ENCODE peak calls at places on chromosome 2, in four cellular contexts. L is GM12878, E is hepatocyte, Y is osteoblast. V is an unnamed sample.

GRCh38 chr2:68925298-68925885 is 27.3 kb downstream of the GKN2 start:
- DNase-seq in Y (peak), L (peak), E (peak), V (no peak)

GRCh38 chr2:120952318-120952717 is 216.7 kb downstream of the GLI2 start:
- DNase-seq in E (no peak), L (no peak), Y (peak), V (no peak)

GRCh38 chr2:235493775-235494715 is at the start of gene AGAP1:
- DNase-seq in E (peak), L (no peak), Y (peak), V (peak)

GRCh38 chr2:232876071-232876977 is 6.3 kb downstream of the SNORC start:
- DNase-seq in L (no peak), Y (peak), E (peak), V (no peak)

GRCh38 chr2:155815851-155816250 is 516.7 kb downstream of the NR4A2 start:
- DNase-seq in L (peak), Y (no peak), E (peak), V (no peak)

GRCh38 chr2:136118819-136119716 is 1.1 kb upstream of the CXCR4 start:
- DNase-seq in Y (peak), L (no peak), E (peak), V (no peak)

GRCh38 chr2:98710709-98711108 is 20.2 kb downstream of the MGAT4A start:
- DNase-seq in Y (no peak), L (no peak), E (no peak), V (no peak)

GRCh38 chr2:108937367-108938017 is 51.5 kb downstream of the EDAR start:
- DNase-seq in Y (peak), L (no peak), E (no peak), V (no peak)

GRCh38 chr2:241803387-241804325 is 5.3 kb upstream of the NEU4 start:
- DNase-seq in E (peak), L (no peak), Y (peak), V (no peak)

GRCh38 chr2:96806468-96807126 is 9.5 kb upstream of the CNNM3 start:
- DNase-seq in E (no peak), L (peak), Y (no peak), V (no peak)

GRCh38 chr2:215960825-215961224 is 52.5 kb downstream of the MREG start:
- DNase-seq in E (no peak), Y (peak), L (no peak), V (no peak)

GRCh38 chr2:237858294-237859081 is 935 bp upstream of the RAMP1 start:
- DNase-seq in E (peak), Y (peak), L (peak), V (peak)

GRCh38 chr2:24517247-24517646 is 26.2 kb downstream of the NCOA1 start:
- DNase-seq in L (no peak), E (peak), Y (no peak), V (no peak)

GRCh38 chr2:24050041-24050655 is 607 bp downstream of the FKBP1B start:
- DNase-seq in Y (peak), E (peak), L (no peak), V (no peak)

DNA sequence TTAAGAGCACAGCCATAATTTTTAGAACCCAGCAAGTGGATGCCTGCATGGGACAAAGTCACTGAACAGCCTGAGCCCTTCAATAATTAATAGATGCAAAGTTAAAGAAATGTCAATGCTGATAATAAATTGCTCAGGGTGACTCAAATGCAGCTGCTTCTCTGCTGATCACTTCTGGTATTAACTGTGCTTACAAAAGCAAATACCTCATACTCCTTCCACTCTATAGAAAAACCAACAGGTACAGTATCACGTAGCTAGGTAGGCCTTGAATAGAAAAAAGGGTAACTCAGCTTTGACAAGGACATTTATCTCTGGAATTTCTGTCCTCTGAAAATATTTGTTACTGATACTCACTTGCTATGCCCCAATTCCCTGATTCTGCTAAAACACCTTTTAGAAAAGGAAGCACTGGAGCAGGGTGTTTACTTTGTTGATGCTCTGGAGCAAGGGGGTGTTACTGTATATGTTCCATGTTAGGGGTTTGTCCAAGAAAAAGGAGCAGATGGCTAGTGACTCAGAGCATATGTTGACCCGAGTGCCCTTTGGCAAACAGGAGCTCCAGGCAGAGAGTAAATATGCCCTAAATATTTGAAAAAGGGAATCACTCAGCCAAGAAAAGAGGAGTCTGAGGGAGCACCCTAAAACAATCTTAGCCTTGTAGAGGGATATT is 59.1 kb upstream of the RTN4 start:
- DNase-seq in E (no peak), L (no peak), Y (no peak), V (peak)
- H3K4me2 ChIP-seq in E (no peak), L (no peak), Y (peak), V (peak)

DNA sequence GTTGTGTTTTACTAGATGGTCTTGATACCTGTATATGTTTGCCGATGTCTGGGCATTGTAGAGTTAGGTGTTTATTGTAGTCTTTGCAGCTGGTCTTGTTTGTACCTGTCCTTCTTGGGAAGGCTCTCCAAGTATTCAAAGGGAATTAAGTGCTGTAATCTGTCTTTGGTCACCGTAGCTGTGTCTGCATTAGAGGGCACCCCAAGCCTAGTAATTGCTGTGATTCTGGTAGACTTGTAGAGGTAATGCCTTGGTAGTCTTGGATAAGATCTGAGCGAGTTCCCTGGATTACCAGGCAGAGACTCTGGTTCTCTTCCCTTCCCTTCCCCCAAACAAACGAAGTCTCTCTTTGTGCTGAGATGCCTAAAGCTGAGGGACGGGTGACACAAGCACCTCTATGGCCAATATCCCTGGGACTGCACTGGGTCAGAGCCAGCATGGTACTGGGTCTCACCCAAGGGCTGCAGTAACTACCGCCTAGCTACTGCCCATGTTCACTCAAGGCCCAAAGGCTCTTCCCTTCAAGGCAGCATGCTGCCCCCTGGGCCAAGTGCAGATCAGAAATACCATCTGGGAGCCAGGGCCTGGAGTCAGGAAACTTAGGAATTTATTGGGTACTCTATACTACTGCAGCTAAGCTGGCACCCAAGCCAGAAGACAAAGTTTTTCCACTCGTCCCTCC is 27.1 kb downstream of the STPG4 start:
- DNase-seq in E (no peak), L (no peak), Y (no peak), V (no peak)
- H2AFZ ChIP-seq in E (no peak), L (no peak), Y (no peak), V (no peak)

GRCh38 chr2:222297600-222297935 is 1.2 kb downstream of the PAX3 start:
- DNase-seq in L (no peak), E (no peak), Y (no peak), V (no peak)
- H3K4me2 ChIP-seq in L (no peak), E (no peak), Y (no peak), V (no peak)

DNA sequence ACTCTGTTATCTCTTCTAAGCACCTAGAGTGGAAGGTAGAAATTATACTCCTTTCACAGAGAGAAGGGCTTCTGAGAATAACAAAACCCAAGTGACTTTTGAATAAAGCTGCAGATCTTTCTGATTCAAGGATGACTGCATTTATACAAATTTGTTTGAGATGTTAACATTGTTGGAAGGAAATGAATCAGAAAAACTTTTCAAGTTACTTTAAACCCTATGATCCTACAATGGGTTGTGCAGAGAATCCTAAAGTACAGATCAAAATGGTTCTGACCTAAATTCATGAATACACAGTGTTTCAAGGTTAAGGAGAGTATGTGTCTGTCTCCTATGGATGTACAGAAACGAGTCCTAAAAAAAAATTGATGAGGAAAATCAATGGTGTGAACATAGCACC is 1.8 kb downstream of the RFTN2 start:
- DNase-seq in Y (no peak), E (no peak), L (no peak), V (no peak)
- H2AFZ ChIP-seq in Y (peak), E (no peak), L (no peak), V (no peak)

V was measured in PC-9.